ENCODE peak calls at places on chromosome 9, in six cellular contexts. N is mesendoderm, V is H1, U is IMR-90, F is H9, T is neuronal stem cell. Y is an unnamed sample.

GRCh38 chr9:34025062-34025461 is 23.6 kb downstream of the UBAP2 start:
- DNase-seq in N (no peak), V (no peak), U (peak), F (no peak), T (no peak), Y (no peak)

GRCh38 chr9:73565833-73566465 is 414.3 kb downstream of the ANXA1 start:
- DNase-seq in N (peak), V (peak), U (no peak), F (peak), T (no peak), Y (peak)

GRCh38 chr9:94639045-94639995 is at the start of gene FBP1:
- DNase-seq in N (peak), V (no peak), U (no peak), F (peak), T (no peak), Y (peak)

GRCh38 chr9:135480942-135481315 is 1.3 kb downstream of the PPP1R26 start:
- DNase-seq in N (no peak), V (no peak), U (no peak), F (no peak), T (no peak), Y (no peak)

GRCh38 chr9:82168585-82168984 is 180.0 kb downstream of the SPATA31D1 start:
- DNase-seq in N (no peak), V (no peak), U (peak), F (no peak), T (no peak), Y (peak)

GRCh38 chr9:105191508-105192118 is 52.8 kb upstream of the SLC44A1 start:
- DNase-seq in N (no peak), V (no peak), U (no peak), F (no peak), T (no peak), Y (peak)

GRCh38 chr9:98129451-98129881 is 10.4 kb upstream of the TRIM14 start:
- DNase-seq in N (peak), V (no peak), U (peak), F (no peak), T (no peak), Y (peak)

GRCh38 chr9:33162721-33163311 is 4.3 kb downstream of the B4GALT1 start:
- DNase-seq in N (no peak), V (no peak), U (peak), F (no peak), T (no peak), Y (peak)

GRCh38 chr9:101465330-101465915 is 29.8 kb upstream of the ALDOB start:
- DNase-seq in N (peak), V (peak), U (peak), F (peak), T (peak), Y (peak)

GRCh38 chr9:137082925-137083290 is 3.9 kb upstream of the MAN1B1 start:
- DNase-seq in N (no peak), V (no peak), U (no peak), F (no peak), T (no peak), Y (no peak)

GRCh38 chr9:99075246-99075912 is 29.5 kb upstream of the TGFBR1 start:
- DNase-seq in N (peak), V (no peak), U (peak), F (no peak), T (no peak), Y (no peak)

GRCh38 chr9:101354143-101354764 is 30.6 kb downstream of the BAAT start:
- DNase-seq in N (no peak), V (no peak), U (no peak), F (no peak), T (no peak), Y (no peak)

GRCh38 chr9:135877776-135878527 is 29.4 kb downstream of the CAMSAP1 start:
- DNase-seq in N (no peak), V (no peak), U (no peak), F (no peak), T (no peak), Y (peak)

GRCh38 chr9:3730527-3730926 is 204.7 kb upstream of the RFX3 start:
- DNase-seq in N (no peak), V (no peak), U (no peak), F (no peak), T (no peak), Y (no peak)

GRCh38 chr9:93894691-93895079 is 60.5 kb downstream of the BARX1 start:
- DNase-seq in N (no peak), V (no peak), U (no peak), F (peak), T (no peak), Y (no peak)

GRCh38 chr9:83056180-83056579 is 6.8 kb downstream of the RASEF start:
- DNase-seq in N (no peak), V (no peak), U (no peak), F (no peak), T (no peak), Y (no peak)

GRCh38 chr9:18368206-18368605 is 105.7 kb upstream of the ADAMTSL1 start:
- DNase-seq in N (no peak), V (no peak), U (peak), F (no peak), T (no peak), Y (no peak)

GRCh38 chr9:33227741-33228140 is 12.2 kb upstream of the SPINK4 start:
- DNase-seq in N (peak), V (no peak), U (no peak), F (no peak), T (no peak), Y (no peak)

GRCh38 chr9:114613087-114613486 is 2.0 kb downstream of the TMEM268 start:
- DNase-seq in N (peak), V (no peak), U (no peak), F (no peak), T (no peak), Y (no peak)

GRCh38 chr9:77926314-77926959 is 105.2 kb downstream of the GNAQ start:
- DNase-seq in N (no peak), V (no peak), U (peak), F (no peak), T (no peak), Y (peak)

GRCh38 chr9:122320346-122320995 is 50.4 kb upstream of the PTGS1 start:
- DNase-seq in N (no peak), V (no peak), U (no peak), F (no peak), T (no peak), Y (no peak)

GRCh38 chr9:7549261-7549660 is 250.3 kb downstream of the DMAC1 start:
- DNase-seq in N (peak), V (no peak), U (no peak), F (peak), T (no peak), Y (no peak)

GRCh38 chr9:70553718-70554673 is 139.5 kb upstream of the KLF9 start:
- DNase-seq in N (peak), V (peak), U (peak), F (peak), T (peak), Y (no peak)

GRCh38 chr9:115198018-115198417 is 80.1 kb upstream of the TNC start:
- DNase-seq in N (peak), V (no peak), U (peak), F (no peak), T (no peak), Y (no peak)

GRCh38 chr9:101356619-101357018 is 28.2 kb downstream of the BAAT start:
- DNase-seq in N (no peak), V (no peak), U (no peak), F (no peak), T (no peak), Y (no peak)

GRCh38 chr9:113428062-113428600 is 17.6 kb downstream of the C9orf43 start:
- DNase-seq in N (no peak), V (no peak), U (no peak), F (no peak), T (no peak), Y (no peak)

GRCh38 chr9:87249029-87249428 is 248.6 kb upstream of the DAPK1 start:
- DNase-seq in N (no peak), V (no peak), U (no peak), F (no peak), T (no peak), Y (no peak)

GRCh38 chr9:123049589-123050222 is 16.2 kb downstream of the GPR21 start:
- DNase-seq in N (no peak), V (no peak), U (peak), F (no peak), T (no peak), Y (no peak)

GRCh38 chr9:121921444-121921843 is 171.7 kb downstream of the TTLL11 start:
- DNase-seq in N (no peak), V (no peak), U (peak), F (no peak), T (no peak), Y (no peak)

GRCh38 chr9:89667730-89668129 is 62.9 kb downstream of the GADD45G start:
- DNase-seq in N (peak), V (no peak), U (no peak), F (no peak), T (no peak), Y (no peak)

GRCh38 chr9:74391816-74392215 is 105.3 kb upstream of the RORB start:
- DNase-seq in N (peak), V (no peak), U (no peak), F (no peak), T (no peak), Y (peak)

GRCh38 chr9:81266674-81267073 is 422.7 kb downstream of the TLE1 start:
- DNase-seq in N (no peak), V (no peak), U (peak), F (no peak), T (no peak), Y (no peak)

GRCh38 chr9:84940294-84940693 is 270.8 kb downstream of the NTRK2 start:
- DNase-seq in N (no peak), V (no peak), U (no peak), F (no peak), T (no peak), Y (peak)

GRCh38 chr9:114385412-114386181 is 2.2 kb downstream of the AKNA start:
- DNase-seq in N (peak), V (no peak), U (peak), F (peak), T (no peak), Y (peak)

GRCh38 chr9:121989010-121989409 is 104.1 kb downstream of the TTLL11 start:
- DNase-seq in N (peak), V (peak), U (peak), F (peak), T (peak), Y (no peak)

GRCh38 chr9:93121316-93122241 is 12.5 kb downstream of the NINJ1 start:
- DNase-seq in N (no peak), V (no peak), U (no peak), F (peak), T (no peak), Y (no peak)

GRCh38 chr9:115590016-115590415 is 472.1 kb upstream of the TNC start:
- DNase-seq in N (no peak), V (no peak), U (peak), F (no peak), T (no peak), Y (no peak)

GRCh38 chr9:14298607-14299022 is 15.3 kb downstream of the NFIB start:
- DNase-seq in N (no peak), V (no peak), U (no peak), F (no peak), T (no peak), Y (no peak)
- H3K4ac ChIP-seq in N (no peak), V (no peak), U (no peak), F (no peak), T (no peak), Y (no peak)

DNA sequence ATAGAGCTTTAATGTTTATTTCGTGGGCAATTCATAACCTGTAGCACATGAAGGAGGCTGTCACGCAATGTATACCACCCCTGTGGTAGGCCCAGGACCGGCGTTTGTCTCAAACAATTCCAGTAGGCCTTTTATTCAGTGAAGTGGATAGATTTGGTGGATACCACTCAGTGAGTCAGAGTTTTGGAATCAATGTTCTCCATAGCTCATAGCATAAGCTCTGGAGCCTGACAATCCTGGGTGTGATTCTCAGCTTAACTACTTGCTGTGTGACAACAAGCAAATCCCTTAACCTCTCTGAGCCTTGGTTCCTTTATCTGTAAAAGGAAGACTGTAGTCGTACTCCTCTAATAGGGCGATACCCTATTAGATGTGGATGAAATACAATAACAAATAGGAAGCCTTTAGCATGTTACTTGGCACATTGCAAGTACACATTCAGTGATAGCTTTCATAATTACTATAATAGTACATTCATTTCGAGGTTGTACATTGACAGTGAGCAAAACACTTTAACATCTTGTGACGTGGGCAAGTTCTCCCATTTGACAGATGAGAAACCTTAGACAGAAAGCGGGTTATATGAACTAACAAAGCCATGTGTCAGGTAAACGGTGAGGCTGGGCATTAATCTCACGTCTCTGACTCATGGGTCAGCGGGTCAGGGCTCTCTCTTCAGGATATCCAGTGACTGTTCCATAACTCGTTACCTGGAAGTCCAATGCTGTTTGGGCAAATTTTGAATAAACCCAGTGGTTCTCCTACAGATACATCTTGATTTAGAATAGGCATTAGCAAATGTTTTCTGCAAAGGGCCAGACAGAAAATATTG is 130.8 kb downstream of the C9orf152 start:
- DNase-seq in N (peak), V (no peak), U (peak), F (no peak), T (no peak), Y (peak)
- H4K8ac ChIP-seq in N (no peak), V (no peak), U (no peak), F (no peak), T (no peak), Y (no peak)

DNA sequence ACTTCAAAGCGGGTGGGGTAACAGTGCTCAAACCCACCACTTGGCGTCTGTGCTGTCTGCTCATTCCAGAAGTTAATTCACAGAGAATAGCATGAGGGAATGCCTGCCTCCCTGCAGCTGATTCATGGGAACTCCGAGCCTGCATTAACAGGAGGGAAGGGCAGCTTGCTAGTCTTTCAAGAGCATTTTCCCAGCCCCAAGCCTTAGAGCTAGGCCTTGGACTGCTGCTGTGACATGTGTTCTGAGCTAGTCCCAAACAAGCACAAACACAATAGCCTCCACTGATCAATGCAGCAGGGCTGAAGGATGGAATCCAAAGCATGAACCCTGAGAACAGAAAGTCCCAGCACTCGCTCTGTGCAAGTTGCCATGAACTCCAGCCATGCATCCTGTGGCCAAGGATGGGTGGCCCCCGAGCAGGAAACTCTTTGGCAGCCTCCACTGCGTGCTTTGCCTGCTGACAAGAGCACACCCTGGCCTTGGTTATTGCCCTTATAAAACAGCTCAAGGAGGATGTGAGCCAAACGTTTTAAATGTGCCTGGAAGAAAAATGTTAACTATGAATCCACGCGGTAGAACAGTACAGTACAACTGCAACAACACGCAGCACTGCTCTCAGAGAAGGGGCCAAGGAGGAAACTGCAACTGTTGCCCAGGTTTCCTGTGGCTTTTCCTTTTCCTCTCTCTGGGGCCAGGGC is 653.1 kb upstream of the KLF4 start:
- DNase-seq in N (peak), V (no peak), U (peak), F (peak), T (peak), Y (no peak)
- H3K9ac ChIP-seq in N (no peak), V (no peak), U (peak), F (no peak), T (no peak), Y (no peak)

DNA sequence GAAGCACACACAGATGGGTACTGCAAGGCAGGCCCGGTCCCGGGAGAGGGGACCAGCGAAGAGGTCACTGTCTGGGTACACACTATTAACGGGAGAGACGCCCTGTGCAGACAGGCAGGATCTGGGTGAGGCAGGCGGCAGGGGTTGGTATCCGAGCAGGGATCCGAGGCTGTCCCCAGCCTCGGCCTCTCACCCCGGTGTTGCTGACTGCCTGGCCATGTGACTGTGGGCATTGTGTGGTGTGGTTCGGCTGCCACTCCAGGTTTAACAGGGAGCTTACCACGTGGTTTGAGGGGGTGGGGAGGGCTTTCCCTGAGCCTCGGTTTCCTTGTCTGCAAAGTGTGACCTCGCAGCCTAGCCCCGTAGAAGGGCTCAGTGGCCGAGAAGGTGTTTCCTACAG is 11.1 kb upstream of the RALGDS start:
- DNase-seq in N (no peak), V (no peak), U (no peak), F (no peak), T (no peak), Y (no peak)
- H3K4ac ChIP-seq in N (no peak), V (no peak), U (no peak), F (no peak), T (no peak), Y (no peak)

DNA sequence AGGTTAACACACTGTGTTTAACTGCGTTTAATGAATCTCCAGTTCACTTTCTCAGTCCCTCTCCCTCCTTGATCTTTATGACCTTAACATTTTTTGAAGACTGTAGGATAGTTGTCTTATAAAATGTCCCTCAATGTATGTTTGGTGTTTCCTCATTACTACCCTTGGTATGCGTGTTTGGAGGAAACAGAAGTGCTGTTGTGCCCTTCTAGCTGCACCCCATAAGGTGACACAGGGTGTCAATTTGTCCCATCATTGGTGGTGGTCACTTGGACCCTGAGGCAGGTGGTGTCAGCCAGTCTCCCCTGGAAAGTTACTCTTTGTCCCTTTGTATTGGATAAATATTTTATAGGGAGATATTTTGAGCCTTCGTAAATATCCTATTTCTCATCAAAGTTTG is 52.3 kb downstream of the RAD23B start:
- DNase-seq in N (no peak), V (no peak), U (no peak), F (no peak), T (no peak), Y (no peak)
- H4K8ac ChIP-seq in N (no peak), V (no peak), U (no peak), F (no peak), T (no peak), Y (no peak)

GRCh38 chr9:88313364-88314220 is 74.7 kb upstream of the SPIN1 start:
- DNase-seq in N (peak), V (peak), U (no peak), F (peak), T (no peak), Y (peak)
- H3K9ac ChIP-seq in N (no peak), V (peak), U (no peak), F (no peak), T (no peak), Y (no peak)

Y was measured in trophoblast cell.